ENCODE peak calls at places on chromosomes 5 and 9, in six cellular contexts. One of them, this sample, is unnamed.
A peak's percentile ranks its signal among the peaks of the same experiment; 100 is the strongest.

GRCh38 chr5:127961764-127962148 is 121.8 kb upstream of the SLC12A2 start:
- ATAC-seq in effector memory CD8-positive, alpha-beta T cell: no peak
- ATAC-seq in right cardiac atrium: no peak
- ATAC-seq in Panc1: no peak
- ATAC-seq in T-helper 17 cell: no peak
- ATAC-seq in naive thymus-derived CD8-positive, alpha-beta T cell: no peak
- ATAC-seq in this sample: no peak

GRCh38 chr5:157324237-157324636 is 58.3 kb downstream of the CYFIP2 start:
- ATAC-seq in effector memory CD8-positive, alpha-beta T cell: no peak
- ATAC-seq in naive thymus-derived CD8-positive, alpha-beta T cell: no peak
- ATAC-seq in T-helper 17 cell: no peak
- ATAC-seq in Panc1: no peak
- ATAC-seq in right cardiac atrium: no peak
- ATAC-seq in this sample: no peak

GRCh38 chr9:129619787-129620668 is 873 bp downstream of the C9orf50 start:
- ATAC-seq in T-helper 17 cell: peak; percentile 18
- ATAC-seq in effector memory CD8-positive, alpha-beta T cell: peak; percentile 25
- ATAC-seq in right cardiac atrium: peak; percentile 20
- ATAC-seq in naive thymus-derived CD8-positive, alpha-beta T cell: peak; percentile 60
- ATAC-seq in Panc1: no peak
- ATAC-seq in this sample: peak; percentile 54

GRCh38 chr5:9046756-9047481 is 499.0 kb downstream of the SEMA5A start:
- ATAC-seq in T-helper 17 cell: no peak
- ATAC-seq in right cardiac atrium: peak; percentile 38
- ATAC-seq in naive thymus-derived CD8-positive, alpha-beta T cell: no peak
- ATAC-seq in Panc1: peak; percentile 82
- ATAC-seq in effector memory CD8-positive, alpha-beta T cell: no peak
- ATAC-seq in this sample: peak; percentile 34

GRCh38 chr5:139897342-139897741 is 101.7 kb downstream of the PSD2 start:
- ATAC-seq in naive thymus-derived CD8-positive, alpha-beta T cell: no peak
- ATAC-seq in right cardiac atrium: no peak
- ATAC-seq in effector memory CD8-positive, alpha-beta T cell: peak; percentile 91
- ATAC-seq in Panc1: no peak
- ATAC-seq in T-helper 17 cell: no peak
- ATAC-seq in this sample: no peak

GRCh38 chr5:170755679-170756456 is 27.7 kb upstream of the GABRP start:
- ATAC-seq in naive thymus-derived CD8-positive, alpha-beta T cell: no peak
- ATAC-seq in effector memory CD8-positive, alpha-beta T cell: no peak
- ATAC-seq in T-helper 17 cell: no peak
- ATAC-seq in Panc1: no peak
- ATAC-seq in right cardiac atrium: peak; percentile 91
- ATAC-seq in this sample: no peak

GRCh38 chr9:122005597-122005996 is 87.5 kb downstream of the TTLL11 start:
- ATAC-seq in T-helper 17 cell: no peak
- ATAC-seq in naive thymus-derived CD8-positive, alpha-beta T cell: no peak
- ATAC-seq in effector memory CD8-positive, alpha-beta T cell: no peak
- ATAC-seq in right cardiac atrium: no peak
- ATAC-seq in Panc1: peak; percentile 92
- ATAC-seq in this sample: no peak

GRCh38 chr5:132491368-132492364 is 1.1 kb upstream of the IRF1 start:
- ATAC-seq in naive thymus-derived CD8-positive, alpha-beta T cell: peak; percentile 1
- ATAC-seq in Panc1: peak; percentile 6
- ATAC-seq in T-helper 17 cell: peak; percentile 16
- ATAC-seq in effector memory CD8-positive, alpha-beta T cell: peak; percentile 24
- ATAC-seq in right cardiac atrium: peak; percentile 0
- ATAC-seq in this sample: no peak

GRCh38 chr5:73728493-73729273 is 102.7 kb downstream of the ARHGEF28 start:
- ATAC-seq in effector memory CD8-positive, alpha-beta T cell: no peak
- ATAC-seq in right cardiac atrium: peak; percentile 54
- ATAC-seq in naive thymus-derived CD8-positive, alpha-beta T cell: no peak
- ATAC-seq in T-helper 17 cell: no peak
- ATAC-seq in Panc1: no peak
- ATAC-seq in this sample: peak; percentile 70

GRCh38 chr9:4657426-4658159 is 4.5 kb upstream of the PLPP6 start:
- ATAC-seq in right cardiac atrium: no peak
- ATAC-seq in effector memory CD8-positive, alpha-beta T cell: no peak
- ATAC-seq in Panc1: no peak
- ATAC-seq in T-helper 17 cell: no peak
- ATAC-seq in naive thymus-derived CD8-positive, alpha-beta T cell: no peak
- ATAC-seq in this sample: no peak

GRCh38 chr5:84564311-84564710 is 179.6 kb upstream of the EDIL3 start:
- ATAC-seq in Panc1: no peak
- ATAC-seq in T-helper 17 cell: no peak
- ATAC-seq in right cardiac atrium: no peak
- ATAC-seq in naive thymus-derived CD8-positive, alpha-beta T cell: no peak
- ATAC-seq in effector memory CD8-positive, alpha-beta T cell: no peak
- ATAC-seq in this sample: no peak

GRCh38 chr9:130426883-130427282 is 17.9 kb upstream of the ASS1 start:
- ATAC-seq in Panc1: no peak
- ATAC-seq in T-helper 17 cell: no peak
- ATAC-seq in naive thymus-derived CD8-positive, alpha-beta T cell: no peak
- ATAC-seq in right cardiac atrium: peak; percentile 63
- ATAC-seq in effector memory CD8-positive, alpha-beta T cell: no peak
- ATAC-seq in this sample: peak; percentile 31

GRCh38 chr5:152329896-152330295 is 75.2 kb downstream of the NMUR2 start:
- ATAC-seq in naive thymus-derived CD8-positive, alpha-beta T cell: no peak
- ATAC-seq in effector memory CD8-positive, alpha-beta T cell: no peak
- ATAC-seq in Panc1: no peak
- ATAC-seq in right cardiac atrium: no peak
- ATAC-seq in T-helper 17 cell: no peak
- ATAC-seq in this sample: no peak

GRCh38 chr9:98040212-98040611 is 16.3 kb upstream of the NANS start:
- ATAC-seq in Panc1: no peak
- ATAC-seq in naive thymus-derived CD8-positive, alpha-beta T cell: no peak
- ATAC-seq in right cardiac atrium: no peak
- ATAC-seq in effector memory CD8-positive, alpha-beta T cell: no peak
- ATAC-seq in T-helper 17 cell: no peak
- ATAC-seq in this sample: no peak

GRCh38 chr5:175037820-175038219 is 313.4 kb downstream of the MSX2 start:
- ATAC-seq in Panc1: no peak
- ATAC-seq in effector memory CD8-positive, alpha-beta T cell: no peak
- ATAC-seq in naive thymus-derived CD8-positive, alpha-beta T cell: no peak
- ATAC-seq in T-helper 17 cell: no peak
- ATAC-seq in right cardiac atrium: no peak
- ATAC-seq in this sample: no peak

GRCh38 chr9:28915256-28915930 is 1342.1 kb upstream of the C9orf72 start:
- ATAC-seq in T-helper 17 cell: no peak
- ATAC-seq in effector memory CD8-positive, alpha-beta T cell: no peak
- ATAC-seq in naive thymus-derived CD8-positive, alpha-beta T cell: no peak
- ATAC-seq in Panc1: no peak
- ATAC-seq in right cardiac atrium: no peak
- ATAC-seq in this sample: no peak

GRCh38 chr9:134188421-134189166 is 24.2 kb upstream of the RNU6ATAC start:
- ATAC-seq in effector memory CD8-positive, alpha-beta T cell: no peak
- ATAC-seq in T-helper 17 cell: no peak
- ATAC-seq in right cardiac atrium: peak; percentile 46
- ATAC-seq in naive thymus-derived CD8-positive, alpha-beta T cell: no peak
- ATAC-seq in Panc1: no peak
- ATAC-seq in this sample: peak; percentile 34

GRCh38 chr9:21970001-21970799 is 24.0 kb downstream of the CDKN2A start:
- ATAC-seq in Panc1: no peak
- ATAC-seq in naive thymus-derived CD8-positive, alpha-beta T cell: no peak
- ATAC-seq in right cardiac atrium: no peak
- ATAC-seq in T-helper 17 cell: no peak
- ATAC-seq in effector memory CD8-positive, alpha-beta T cell: no peak
- ATAC-seq in this sample: no peak

GRCh38 chr5:88824892-88825781 is 57.8 kb downstream of the MEF2C start:
- ATAC-seq in T-helper 17 cell: no peak
- ATAC-seq in right cardiac atrium: peak; percentile 70
- ATAC-seq in naive thymus-derived CD8-positive, alpha-beta T cell: no peak
- ATAC-seq in Panc1: peak; percentile 62
- ATAC-seq in effector memory CD8-positive, alpha-beta T cell: no peak
- ATAC-seq in this sample: peak; percentile 52

GRCh38 chr5:148574167-148574566 is 80.2 kb downstream of the HTR4 start:
- ATAC-seq in Panc1: no peak
- ATAC-seq in right cardiac atrium: no peak
- ATAC-seq in naive thymus-derived CD8-positive, alpha-beta T cell: no peak
- ATAC-seq in effector memory CD8-positive, alpha-beta T cell: no peak
- ATAC-seq in T-helper 17 cell: no peak
- ATAC-seq in this sample: no peak

GRCh38 chr9:86175743-86176456 is 76.5 kb upstream of the GOLM1 start:
- ATAC-seq in right cardiac atrium: no peak
- ATAC-seq in effector memory CD8-positive, alpha-beta T cell: no peak
- ATAC-seq in T-helper 17 cell: no peak
- ATAC-seq in naive thymus-derived CD8-positive, alpha-beta T cell: no peak
- ATAC-seq in Panc1: no peak
- ATAC-seq in this sample: no peak

GRCh38 chr9:68523367-68523936 is 17.2 kb downstream of the TMEM252 start:
- ATAC-seq in effector memory CD8-positive, alpha-beta T cell: no peak
- ATAC-seq in Panc1: no peak
- ATAC-seq in T-helper 17 cell: no peak
- ATAC-seq in right cardiac atrium: no peak
- ATAC-seq in naive thymus-derived CD8-positive, alpha-beta T cell: no peak
- ATAC-seq in this sample: no peak

GRCh38 chr9:127751269-127752054 is 16.4 kb upstream of the TOR2A start:
- ATAC-seq in T-helper 17 cell: no peak
- ATAC-seq in effector memory CD8-positive, alpha-beta T cell: no peak
- ATAC-seq in naive thymus-derived CD8-positive, alpha-beta T cell: no peak
- ATAC-seq in right cardiac atrium: no peak
- ATAC-seq in Panc1: no peak
- ATAC-seq in this sample: no peak

GRCh38 chr5:35274839-35275509 is 44.7 kb upstream of the PRLR start:
- ATAC-seq in naive thymus-derived CD8-positive, alpha-beta T cell: no peak
- ATAC-seq in effector memory CD8-positive, alpha-beta T cell: no peak
- ATAC-seq in T-helper 17 cell: no peak
- ATAC-seq in right cardiac atrium: no peak
- ATAC-seq in Panc1: no peak
- ATAC-seq in this sample: no peak

GRCh38 chr5:10229306-10230048 is 20.2 kb downstream of the ATPSCKMT start:
- ATAC-seq in naive thymus-derived CD8-positive, alpha-beta T cell: no peak
- ATAC-seq in right cardiac atrium: no peak
- ATAC-seq in T-helper 17 cell: no peak
- ATAC-seq in effector memory CD8-positive, alpha-beta T cell: no peak
- ATAC-seq in Panc1: no peak
- ATAC-seq in this sample: no peak

GRCh38 chr5:122500245-122501086 is 188.4 kb downstream of the SNCAIP start:
- ATAC-seq in right cardiac atrium: peak; percentile 81
- ATAC-seq in Panc1: peak; percentile 85
- ATAC-seq in effector memory CD8-positive, alpha-beta T cell: no peak
- ATAC-seq in T-helper 17 cell: no peak
- ATAC-seq in naive thymus-derived CD8-positive, alpha-beta T cell: no peak
- ATAC-seq in this sample: peak; percentile 78

GRCh38 chr5:102531506-102531905 is 32.7 kb upstream of the SLCO6A1 start:
- ATAC-seq in right cardiac atrium: peak; percentile 68
- ATAC-seq in effector memory CD8-positive, alpha-beta T cell: no peak
- ATAC-seq in Panc1: no peak
- ATAC-seq in T-helper 17 cell: no peak
- ATAC-seq in naive thymus-derived CD8-positive, alpha-beta T cell: no peak
- ATAC-seq in this sample: peak; percentile 55

GRCh38 chr9:97911970-97912369 is 10.3 kb downstream of the TRMO start:
- ATAC-seq in Panc1: no peak
- ATAC-seq in right cardiac atrium: no peak
- ATAC-seq in naive thymus-derived CD8-positive, alpha-beta T cell: no peak
- ATAC-seq in T-helper 17 cell: peak; percentile 39
- ATAC-seq in effector memory CD8-positive, alpha-beta T cell: peak; percentile 47
- ATAC-seq in this sample: no peak

GRCh38 chr9:38385896-38386295 is 6.6 kb upstream of the ALDH1B1 start:
- ATAC-seq in right cardiac atrium: no peak
- ATAC-seq in effector memory CD8-positive, alpha-beta T cell: no peak
- ATAC-seq in naive thymus-derived CD8-positive, alpha-beta T cell: no peak
- ATAC-seq in Panc1: no peak
- ATAC-seq in T-helper 17 cell: no peak
- ATAC-seq in this sample: no peak

GRCh38 chr9:91483835-91484234 is 60.2 kb upstream of the NFIL3 start:
- ATAC-seq in Panc1: no peak
- ATAC-seq in right cardiac atrium: no peak
- ATAC-seq in effector memory CD8-positive, alpha-beta T cell: no peak
- ATAC-seq in naive thymus-derived CD8-positive, alpha-beta T cell: no peak
- ATAC-seq in T-helper 17 cell: no peak
- ATAC-seq in this sample: no peak